ENCODE peak calls at places on chromosome 1, in ten cellular contexts. O, C, L, A, T, M, E, J, G and X are unnamed samples.

GRCh38 chr1:41713557-41714327 is 205.0 kb downstream of the HIVEP3 start:
- DNase-seq in C (peak; percentile 7), O (no peak), T (peak; percentile 51), L (no peak), A (no peak), E (peak; percentile 39), G (peak; percentile 18), J (no peak), M (no peak), X (no peak)

GRCh38 chr1:15156807-15157380 is 3.3 kb downstream of the TMEM51 start:
- DNase-seq in M (no peak), O (no peak), G (peak; percentile 42), J (no peak), C (no peak), L (peak; percentile 81), T (no peak), A (no peak), E (no peak), X (no peak)

GRCh38 chr1:41450747-41451285 is 33.7 kb downstream of the EDN2 start:
- DNase-seq in M (no peak), C (no peak), T (no peak), A (no peak), L (no peak), G (no peak), O (no peak), E (no peak), J (no peak), X (no peak)

GRCh38 chr1:232927722-232928505 is 22.5 kb upstream of the NTPCR start:
- DNase-seq in A (no peak), E (no peak), G (no peak), T (no peak), C (no peak), M (no peak), L (no peak), O (no peak), J (no peak), X (no peak)

GRCh38 chr1:175914115-175914514 is 170.7 kb upstream of the TNR start:
- DNase-seq in T (no peak), G (no peak), E (no peak), L (no peak), M (no peak), A (no peak), J (no peak), C (no peak), O (no peak), X (no peak)

GRCh38 chr1:242877229-242877628 is 352.7 kb upstream of the PLD5 start:
- DNase-seq in E (no peak), J (no peak), C (no peak), T (no peak), L (no peak), G (no peak), A (no peak), M (no peak), O (no peak), X (no peak)

GRCh38 chr1:164754088-164754600 is 195.2 kb downstream of the PBX1 start:
- DNase-seq in T (peak; percentile 71), M (no peak), O (no peak), A (no peak), E (peak; percentile 83), L (peak; percentile 62), J (peak; percentile 76), C (no peak), G (no peak), X (no peak)

GRCh38 chr1:227316941-227317540 is 1.3 kb downstream of the CDC42BPA start:
- DNase-seq in T (no peak), M (no peak), C (no peak), O (no peak), E (peak; percentile 44), J (no peak), A (no peak), L (no peak), G (no peak), X (no peak)

GRCh38 chr1:109158433-109158832 is 44.5 kb downstream of the ELAPOR1 start:
- DNase-seq in O (no peak), J (no peak), M (no peak), A (no peak), T (no peak), G (no peak), L (no peak), C (no peak), E (no peak), X (no peak)

GRCh38 chr1:8587784-8588183 is 229.7 kb downstream of the RERE start:
- DNase-seq in C (no peak), L (no peak), E (no peak), T (no peak), A (no peak), M (no peak), J (no peak), G (no peak), O (no peak), X (no peak)

GRCh38 chr1:21966247-21967000 is 10.4 kb upstream of the CELA3B start:
- DNase-seq in T (no peak), M (no peak), J (peak; percentile 57), E (peak; percentile 36), L (no peak), O (no peak), C (no peak), A (no peak), G (no peak), X (no peak)

GRCh38 chr1:3012511-3013291 is 8.6 kb upstream of the ACTRT2 start:
- DNase-seq in C (peak; percentile 66), O (no peak), T (peak; percentile 39), L (peak; percentile 61), G (peak; percentile 72), M (no peak), J (peak; percentile 92), E (peak; percentile 10), A (peak; percentile 57), X (peak; percentile 28)

GRCh38 chr1:41330588-41331545 is 30.4 kb upstream of the FOXO6 start:
- DNase-seq in C (no peak), O (no peak), J (no peak), E (peak; percentile 51), L (no peak), T (no peak), G (no peak), A (no peak), M (peak; percentile 43), X (no peak)

GRCh38 chr1:168414914-168415313 is 128.9 kb downstream of the XCL2 start:
- DNase-seq in O (no peak), M (no peak), A (no peak), C (no peak), J (no peak), G (no peak), L (no peak), T (no peak), E (no peak), X (no peak)

DNA sequence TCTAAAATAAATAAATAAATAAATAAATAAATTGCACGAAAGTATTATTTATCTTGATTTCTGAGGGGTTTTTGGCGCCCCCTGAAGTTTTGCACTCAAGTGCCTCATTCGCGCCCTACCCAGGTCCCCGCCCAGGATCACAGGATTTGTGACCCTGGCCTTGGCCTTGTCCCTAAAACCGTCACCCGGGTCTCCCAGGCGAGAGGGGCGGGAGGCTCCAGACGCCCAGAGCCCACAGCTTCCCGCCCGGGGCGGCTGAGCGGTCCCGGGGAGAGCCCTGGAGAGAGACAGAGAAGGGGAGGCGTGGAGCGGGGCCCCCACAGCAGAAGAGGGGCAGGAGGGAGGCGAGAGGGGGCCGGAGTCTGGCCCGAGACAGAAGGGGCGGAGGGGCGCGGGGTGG is 91.8 kb upstream of the CASZ1 start:
- DNase-seq in G (no peak), M (no peak), J (peak; percentile 44), T (no peak), O (no peak), L (no peak), A (no peak), C (no peak), E (no peak), X (no peak)
- H3K4me3 ChIP-seq in G (peak overlapping the region; percentile 10), M (no peak overlapping the region), J (no peak overlapping the region), T (no peak overlapping the region), O (no peak overlapping the region), L (no peak overlapping the region), A (no peak overlapping the region), C (no peak overlapping the region), E (peak overlapping the region; percentile 24), X (no peak overlapping the region)

DNA sequence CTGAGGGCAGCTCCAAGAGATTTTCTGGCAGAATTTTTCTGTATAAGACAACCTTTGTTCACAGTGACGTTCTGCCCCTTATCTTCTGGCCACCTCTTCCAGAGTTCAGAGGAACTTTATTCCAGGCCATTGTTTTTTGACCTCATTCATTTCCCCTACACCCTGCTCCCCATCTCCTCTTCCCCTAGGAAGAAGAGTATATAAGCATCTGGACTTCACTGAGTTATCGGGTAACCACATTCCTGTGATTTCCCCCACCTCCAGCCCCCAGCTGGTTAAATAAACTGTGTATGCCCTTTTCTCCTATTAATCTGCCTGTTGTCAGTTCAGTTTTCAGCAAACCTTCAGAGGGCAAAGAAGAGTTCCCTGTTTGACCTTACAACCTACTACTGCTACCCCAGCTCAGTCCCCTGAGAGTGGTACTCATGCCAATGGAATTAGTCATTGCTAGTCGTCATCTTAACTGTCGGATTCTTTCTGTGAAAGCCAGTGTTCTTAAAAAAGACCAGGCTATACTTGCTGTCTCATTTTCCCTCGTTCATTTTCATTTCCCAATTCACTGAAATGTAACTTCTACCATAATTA is 14.3 kb upstream of the ALG14 start:
- DNase-seq in C (peak; percentile 72), J (no peak), G (no peak), O (no peak), A (no peak), E (peak; percentile 97), T (no peak), M (no peak), L (peak; percentile 52), X (no peak)
- H3K27ac ChIP-seq in C (peak overlapping the region; percentile 81), J (no peak overlapping the region), G (no peak overlapping the region), O (no peak overlapping the region), A (peak overlapping the region; percentile 47), E (peak overlapping the region; percentile 89), T (peak overlapping the region; percentile 37), M (no peak overlapping the region), L (no peak overlapping the region), X (no peak overlapping the region)

GRCh38 chr1:207863893-207864535 is 46.9 kb downstream of the CD34 start:
- DNase-seq in E (no peak), C (no peak), T (no peak), L (no peak), A (no peak), G (no peak), O (peak; percentile 81), J (no peak), M (no peak), X (no peak)
- H3K4me3 ChIP-seq in E (no peak overlapping the region), C (no peak overlapping the region), T (no peak overlapping the region), L (no peak overlapping the region), A (no peak overlapping the region), G (no peak overlapping the region), O (peak overlapping the region; percentile 64), J (no peak overlapping the region), M (no peak overlapping the region), X (peak overlapping the region; percentile 2)

DNA sequence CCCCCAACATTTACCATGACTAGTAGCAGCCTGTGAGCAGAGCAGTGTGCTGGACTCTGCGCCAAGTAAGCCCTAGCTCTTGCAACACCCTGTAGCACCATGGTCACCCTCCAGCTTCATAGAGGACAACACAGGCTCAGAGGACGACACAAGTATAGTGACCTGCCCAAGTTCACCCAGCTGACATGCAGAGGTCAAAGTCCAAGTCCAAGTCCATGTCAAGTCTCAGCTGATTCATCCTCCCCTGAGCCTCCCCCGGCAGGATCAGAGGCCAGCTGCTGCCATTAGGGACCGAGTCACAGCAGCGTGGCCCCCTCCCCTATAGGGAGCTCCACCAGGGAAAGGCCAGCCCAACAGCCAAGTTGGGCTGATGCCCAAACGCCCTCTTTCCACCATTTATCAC is 15.9 kb downstream of the SDC3 start:
- DNase-seq in O (no peak), L (no peak), C (no peak), G (no peak), M (no peak), T (no peak), J (no peak), A (no peak), E (no peak), X (no peak)
- H3K27ac ChIP-seq in O (no peak overlapping the region), L (no peak overlapping the region), C (no peak overlapping the region), G (peak overlapping the region; percentile 13), M (no peak overlapping the region), T (peak overlapping the region; percentile 17), J (no peak overlapping the region), A (no peak overlapping the region), E (no peak overlapping the region), X (no peak overlapping the region)